ENCODE peak calls at places on chromosomes 11 and 22, in eight cellular contexts. C is NCI-H82; G is NCI-H2081; W is activated CD4-positive, alpha-beta T cell treated with anti-CD3 and anti-CD28 coated beads, Interleukin-2, amount 10 ng/mL, durations not matched to agents 7 days and 5 days; R is mucosa of descending colon; N is fibroblast of lung; A is CD4-positive, alpha-beta memory T cell; F is activated naive CD4-positive, alpha-beta T cell treated with anti-CD3 and anti-CD28 coated beads, Interleukin-2, amount 50 U/mL, for 16 hours. Y is an unnamed sample.

GRCh38 chr11:69686856-69687255 is 11.7 kb upstream of the LTO1 start:
- DNase-seq in G (no peak), N (no peak), W (no peak), A (no peak), F (no peak), R (no peak), C (no peak), Y (no peak)

GRCh38 chr22:17977371-17977770 is 47.0 kb downstream of the MICAL3 start:
- DNase-seq in A (no peak), C (no peak), W (no peak), N (no peak), G (no peak), F (no peak), R (no peak), Y (no peak)

GRCh38 chr11:35337136-35337918 is 82.0 kb downstream of the SLC1A2 start:
- DNase-seq in N (peak), W (no peak), F (no peak), A (no peak), G (no peak), R (no peak), C (no peak), Y (no peak)

GRCh38 chr11:2542406-2542805 is 97.6 kb downstream of the KCNQ1 start:
- DNase-seq in A (no peak), G (no peak), C (no peak), F (no peak), W (no peak), R (peak), N (no peak), Y (no peak)

GRCh38 chr11:123301696-123302400 is 106.8 kb upstream of the CLMP start:
- DNase-seq in G (no peak), R (peak), N (peak), A (peak), F (peak), W (peak), C (peak), Y (peak)

GRCh38 chr11:11444027-11444799 is 91.2 kb upstream of the CSNK2A3 start:
- DNase-seq in G (no peak), A (no peak), C (no peak), F (no peak), R (no peak), W (no peak), N (peak), Y (no peak)

GRCh38 chr11:129298990-129299389 is 76.7 kb upstream of the BARX2 start:
- DNase-seq in F (no peak), N (peak), A (no peak), W (no peak), C (no peak), R (no peak), G (no peak), Y (no peak)

GRCh38 chr11:88051386-88051785 is 123.9 kb downstream of the RAB38 start:
- DNase-seq in A (no peak), R (no peak), W (no peak), G (no peak), N (peak), C (no peak), F (no peak), Y (no peak)

GRCh38 chr11:126636911-126637799 is 281.7 kb downstream of the ST3GAL4 start:
- DNase-seq in R (no peak), F (no peak), C (no peak), A (no peak), N (peak), G (no peak), W (no peak), Y (no peak)